ENCODE peak calls at places on chromosomes 2 and 18, in six cellular contexts. One of them, this sample, is unnamed.

GRCh38 chr2:71877636-71878035 is 270.0 kb downstream of the CYP26B1 start:
- DNase-seq in cardiac fibroblast: no peak
- DNase-seq in epithelial cell of esophagus: no peak
- DNase-seq in breast epithelium: no peak
- DNase-seq in prostate gland: no peak
- DNase-seq in tibial nerve: no peak
- DNase-seq in this sample: no peak

GRCh38 chr18:23459530-23459921 is 6.4 kb downstream of the RIOK3 start:
- DNase-seq in cardiac fibroblast: no peak
- DNase-seq in epithelial cell of esophagus: no peak
- DNase-seq in breast epithelium: no peak
- DNase-seq in prostate gland: no peak
- DNase-seq in tibial nerve: no peak
- DNase-seq in this sample: no peak

GRCh38 chr2:56198936-56199335 is 15.1 kb downstream of the CCDC85A start:
- DNase-seq in cardiac fibroblast: no peak
- DNase-seq in epithelial cell of esophagus: no peak
- DNase-seq in breast epithelium: no peak
- DNase-seq in prostate gland: no peak
- DNase-seq in tibial nerve: no peak
- DNase-seq in this sample: no peak

GRCh38 chr2:136108461-136108860 is 9.5 kb downstream of the CXCR4 start:
- DNase-seq in cardiac fibroblast: no peak
- DNase-seq in epithelial cell of esophagus: no peak
- DNase-seq in breast epithelium: no peak
- DNase-seq in prostate gland: no peak
- DNase-seq in tibial nerve: no peak
- DNase-seq in this sample: no peak

GRCh38 chr2:226790006-226790405 is 9.6 kb downstream of the IRS1 start:
- DNase-seq in cardiac fibroblast: no peak
- DNase-seq in epithelial cell of esophagus: no peak
- DNase-seq in breast epithelium: no peak
- DNase-seq in prostate gland: no peak
- DNase-seq in tibial nerve: no peak
- DNase-seq in this sample: peak

GRCh38 chr2:189337648-189338047 is 103.6 kb upstream of the WDR75 start:
- DNase-seq in cardiac fibroblast: peak
- DNase-seq in epithelial cell of esophagus: peak
- DNase-seq in breast epithelium: no peak
- DNase-seq in prostate gland: no peak
- DNase-seq in tibial nerve: no peak
- DNase-seq in this sample: peak

GRCh38 chr18:47981320-47981719 is 50.9 kb upstream of the SMAD2 start:
- DNase-seq in cardiac fibroblast: no peak
- DNase-seq in epithelial cell of esophagus: no peak
- DNase-seq in breast epithelium: no peak
- DNase-seq in prostate gland: no peak
- DNase-seq in tibial nerve: no peak
- DNase-seq in this sample: no peak

GRCh38 chr2:16031055-16031847 is 90.9 kb downstream of the MYCN start:
- DNase-seq in cardiac fibroblast: no peak
- DNase-seq in epithelial cell of esophagus: no peak
- DNase-seq in breast epithelium: no peak
- DNase-seq in prostate gland: no peak
- DNase-seq in tibial nerve: no peak
- DNase-seq in this sample: no peak

GRCh38 chr2:110115291-110116032 is at the start of gene MALL:
- DNase-seq in cardiac fibroblast: no peak
- DNase-seq in epithelial cell of esophagus: peak
- DNase-seq in breast epithelium: peak
- DNase-seq in prostate gland: peak
- DNase-seq in tibial nerve: no peak
- DNase-seq in this sample: no peak

GRCh38 chr2:95674186-95674585 is 82.4 kb downstream of the TRIM43 start:
- DNase-seq in cardiac fibroblast: no peak
- DNase-seq in epithelial cell of esophagus: no peak
- DNase-seq in breast epithelium: no peak
- DNase-seq in prostate gland: no peak
- DNase-seq in tibial nerve: no peak
- DNase-seq in this sample: no peak

DNA sequence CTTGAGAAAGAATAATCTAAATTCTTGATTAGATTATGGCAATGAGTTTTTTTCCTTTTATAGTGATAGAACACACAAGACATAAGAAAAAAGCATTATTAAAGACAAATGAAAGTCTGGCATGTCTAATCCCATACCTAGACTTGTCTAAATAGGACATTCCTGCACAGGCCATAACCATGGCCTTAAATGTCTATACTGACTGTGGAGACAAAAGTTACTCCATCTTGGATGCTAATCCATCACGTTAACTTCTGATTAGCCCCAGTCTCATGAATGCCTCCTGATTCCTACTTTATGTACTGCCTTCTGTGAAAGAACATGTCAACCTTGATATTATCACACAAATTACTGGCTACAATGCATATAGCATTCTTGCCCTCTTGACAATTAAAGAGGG is 23.6 kb downstream of the ORC2 start:
- DNase-seq in cardiac fibroblast: no peak
- DNase-seq in epithelial cell of esophagus: no peak
- DNase-seq in breast epithelium: no peak
- DNase-seq in prostate gland: no peak
- DNase-seq in tibial nerve: no peak
- DNase-seq in this sample: no peak
- TF ChIP-seq CTCF in cardiac fibroblast: no peak
- TF ChIP-seq CTCF in epithelial cell of esophagus: no peak
- TF ChIP-seq CTCF in breast epithelium: no peak
- TF ChIP-seq CTCF in prostate gland: no peak
- TF ChIP-seq CTCF in tibial nerve: no peak
- TF ChIP-seq CTCF in this sample: no peak

DNA sequence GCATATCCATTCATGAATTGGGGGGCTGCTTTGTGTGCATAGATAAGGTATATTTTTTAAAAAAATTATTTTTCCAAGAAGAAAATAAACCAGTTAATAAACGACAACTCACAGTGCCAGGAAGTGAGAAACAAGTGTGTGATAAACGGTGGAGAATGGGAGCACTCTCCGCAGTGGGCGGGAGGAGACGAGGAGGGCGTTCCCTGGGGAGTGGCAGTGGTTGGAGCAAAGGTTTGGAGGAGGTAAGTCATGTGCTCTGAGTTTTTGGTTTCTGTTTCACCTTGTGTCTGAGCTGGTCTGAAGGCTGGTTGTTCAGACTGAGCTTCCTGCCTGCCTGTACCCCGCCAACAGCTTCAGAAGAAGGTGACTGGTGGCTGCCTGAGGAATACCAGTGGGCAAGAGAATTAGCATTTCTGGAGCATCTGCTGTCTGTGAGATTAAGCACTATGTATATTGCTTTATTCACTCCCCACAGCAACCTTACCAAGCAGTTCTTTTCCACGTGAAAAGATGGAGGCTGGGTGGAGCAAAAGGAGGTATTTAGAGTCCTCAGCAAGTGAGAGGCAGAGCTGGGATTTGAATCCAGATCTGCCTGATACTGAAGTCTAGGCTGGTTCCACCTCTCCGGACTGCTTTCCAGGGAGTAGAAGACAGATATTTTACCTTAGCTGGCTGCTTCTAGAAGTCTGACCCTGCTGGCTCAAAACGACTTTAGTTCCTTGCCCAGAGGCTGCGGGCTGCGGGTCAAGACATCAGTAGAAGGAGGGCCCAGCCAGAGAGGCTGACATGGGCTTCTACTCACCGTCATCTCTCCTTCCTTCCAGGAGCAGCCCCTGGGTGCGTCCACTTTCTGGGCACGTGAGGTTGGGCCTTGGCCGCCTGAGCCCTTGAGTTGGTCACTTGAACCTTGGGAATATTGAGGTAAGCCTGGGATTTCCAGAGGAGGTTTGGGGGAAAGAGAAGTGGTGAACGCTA is 26.9 kb upstream of the CASP8 start:
- DNase-seq in cardiac fibroblast: peak
- DNase-seq in epithelial cell of esophagus: peak
- DNase-seq in breast epithelium: peak
- DNase-seq in prostate gland: peak
- DNase-seq in tibial nerve: no peak
- DNase-seq in this sample: peak
- H3K4me3 ChIP-seq in cardiac fibroblast: peak
- H3K4me3 ChIP-seq in epithelial cell of esophagus: peak
- H3K4me3 ChIP-seq in breast epithelium: peak
- H3K4me3 ChIP-seq in prostate gland: peak
- H3K4me3 ChIP-seq in tibial nerve: peak
- H3K4me3 ChIP-seq in this sample: no peak

DNA sequence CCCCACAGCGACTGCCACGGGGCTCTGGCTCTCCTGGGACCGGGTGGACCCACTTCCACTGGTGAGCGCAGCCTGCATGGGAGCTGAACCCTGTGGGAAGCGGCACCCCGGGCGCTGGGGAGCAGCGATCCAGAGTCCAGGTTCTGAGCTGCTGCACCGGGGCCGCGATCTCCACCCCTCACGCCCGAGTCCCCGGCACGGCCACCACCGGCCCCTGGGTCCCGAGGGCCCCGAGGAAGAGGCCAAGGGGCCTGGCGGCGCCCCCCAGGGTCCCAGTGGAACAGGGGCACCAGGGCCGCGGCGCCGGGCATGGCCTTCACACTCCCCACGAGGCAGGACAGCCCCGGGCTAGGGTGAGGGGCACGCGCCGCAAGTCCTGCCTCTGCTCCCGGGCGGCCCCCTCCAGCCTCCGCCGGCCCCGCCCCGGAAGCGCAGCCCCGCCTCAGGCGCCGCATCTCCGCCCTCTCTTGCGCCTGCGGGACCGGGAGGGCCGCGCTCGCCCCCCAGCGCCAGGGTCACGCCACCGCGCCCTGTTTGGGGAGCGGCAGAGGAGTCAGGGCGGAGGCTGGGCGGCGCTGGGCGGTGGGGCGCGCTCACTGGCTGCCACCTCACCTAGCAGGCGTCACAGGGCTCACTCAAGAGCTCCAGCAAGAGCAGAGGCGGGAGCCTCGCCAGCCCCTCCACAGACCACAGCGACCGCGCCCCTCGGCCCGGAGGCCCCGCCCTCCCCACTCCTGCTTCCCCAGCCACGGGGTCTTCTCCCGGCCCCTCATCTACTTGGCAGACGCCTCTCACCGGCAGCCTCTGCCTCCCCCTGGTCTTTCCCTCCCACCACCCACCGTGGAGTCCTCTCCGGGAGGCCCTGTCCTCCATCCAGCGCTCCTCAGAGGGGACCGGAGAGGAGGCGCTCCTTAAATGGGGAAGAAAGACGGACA is 26.8 kb downstream of the THAP4 start:
- DNase-seq in cardiac fibroblast: peak
- DNase-seq in epithelial cell of esophagus: peak
- DNase-seq in breast epithelium: peak
- DNase-seq in prostate gland: peak
- DNase-seq in tibial nerve: peak
- DNase-seq in this sample: peak
- TF ChIP-seq CTCF in cardiac fibroblast: peak
- TF ChIP-seq CTCF in epithelial cell of esophagus: peak
- TF ChIP-seq CTCF in breast epithelium: peak
- TF ChIP-seq CTCF in prostate gland: peak
- TF ChIP-seq CTCF in tibial nerve: peak
- TF ChIP-seq CTCF in this sample: peak

GRCh38 chr2:219570924-219571310 is 422 bp downstream of the OBSL1 start:
- DNase-seq in cardiac fibroblast: peak
- DNase-seq in epithelial cell of esophagus: no peak
- DNase-seq in breast epithelium: no peak
- DNase-seq in prostate gland: no peak
- DNase-seq in tibial nerve: no peak
- DNase-seq in this sample: peak

GRCh38 chr2:219567791-219568361 is 3.5 kb downstream of the OBSL1 start:
- DNase-seq in cardiac fibroblast: no peak
- DNase-seq in epithelial cell of esophagus: no peak
- DNase-seq in breast epithelium: no peak
- DNase-seq in prostate gland: no peak
- DNase-seq in tibial nerve: no peak
- DNase-seq in this sample: no peak

GRCh38 chr2:219569041-219569440 is 2.3 kb downstream of the OBSL1 start:
- DNase-seq in cardiac fibroblast: no peak
- DNase-seq in epithelial cell of esophagus: no peak
- DNase-seq in breast epithelium: no peak
- DNase-seq in prostate gland: no peak
- DNase-seq in tibial nerve: no peak
- DNase-seq in this sample: no peak

GRCh38 chr2:219570194-219570923 is 980 bp downstream of the OBSL1 start:
- DNase-seq in cardiac fibroblast: peak
- DNase-seq in epithelial cell of esophagus: peak
- DNase-seq in breast epithelium: no peak
- DNase-seq in prostate gland: no peak
- DNase-seq in tibial nerve: no peak
- DNase-seq in this sample: no peak

DNA sequence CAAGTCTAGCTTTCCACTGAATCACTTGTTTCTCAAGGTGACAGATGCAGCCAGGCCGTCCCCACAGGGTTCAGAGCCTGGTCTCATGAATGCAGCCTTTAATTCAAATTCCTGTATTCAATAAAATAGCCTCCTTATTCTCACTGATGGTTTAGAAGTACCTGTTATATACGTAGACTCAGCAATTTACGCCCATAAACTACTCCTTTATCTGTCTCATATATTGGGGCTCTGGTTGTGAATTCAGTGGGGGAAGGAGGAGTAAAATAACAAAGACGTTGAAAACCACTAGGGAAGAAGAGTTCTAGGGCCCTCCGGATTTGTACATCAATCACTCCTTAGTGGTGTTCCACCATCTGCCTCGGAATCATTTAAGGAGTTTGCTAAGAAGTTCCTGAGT is 1.7 kb downstream of the OBSL1 start:
- DNase-seq in cardiac fibroblast: no peak
- DNase-seq in epithelial cell of esophagus: no peak
- DNase-seq in breast epithelium: no peak
- DNase-seq in prostate gland: no peak
- DNase-seq in tibial nerve: no peak
- DNase-seq in this sample: no peak
- H3K4me3 ChIP-seq in cardiac fibroblast: no peak
- H3K4me3 ChIP-seq in epithelial cell of esophagus: peak
- H3K4me3 ChIP-seq in breast epithelium: no peak
- H3K4me3 ChIP-seq in prostate gland: no peak
- H3K4me3 ChIP-seq in tibial nerve: peak
- H3K4me3 ChIP-seq in this sample: peak

DNA sequence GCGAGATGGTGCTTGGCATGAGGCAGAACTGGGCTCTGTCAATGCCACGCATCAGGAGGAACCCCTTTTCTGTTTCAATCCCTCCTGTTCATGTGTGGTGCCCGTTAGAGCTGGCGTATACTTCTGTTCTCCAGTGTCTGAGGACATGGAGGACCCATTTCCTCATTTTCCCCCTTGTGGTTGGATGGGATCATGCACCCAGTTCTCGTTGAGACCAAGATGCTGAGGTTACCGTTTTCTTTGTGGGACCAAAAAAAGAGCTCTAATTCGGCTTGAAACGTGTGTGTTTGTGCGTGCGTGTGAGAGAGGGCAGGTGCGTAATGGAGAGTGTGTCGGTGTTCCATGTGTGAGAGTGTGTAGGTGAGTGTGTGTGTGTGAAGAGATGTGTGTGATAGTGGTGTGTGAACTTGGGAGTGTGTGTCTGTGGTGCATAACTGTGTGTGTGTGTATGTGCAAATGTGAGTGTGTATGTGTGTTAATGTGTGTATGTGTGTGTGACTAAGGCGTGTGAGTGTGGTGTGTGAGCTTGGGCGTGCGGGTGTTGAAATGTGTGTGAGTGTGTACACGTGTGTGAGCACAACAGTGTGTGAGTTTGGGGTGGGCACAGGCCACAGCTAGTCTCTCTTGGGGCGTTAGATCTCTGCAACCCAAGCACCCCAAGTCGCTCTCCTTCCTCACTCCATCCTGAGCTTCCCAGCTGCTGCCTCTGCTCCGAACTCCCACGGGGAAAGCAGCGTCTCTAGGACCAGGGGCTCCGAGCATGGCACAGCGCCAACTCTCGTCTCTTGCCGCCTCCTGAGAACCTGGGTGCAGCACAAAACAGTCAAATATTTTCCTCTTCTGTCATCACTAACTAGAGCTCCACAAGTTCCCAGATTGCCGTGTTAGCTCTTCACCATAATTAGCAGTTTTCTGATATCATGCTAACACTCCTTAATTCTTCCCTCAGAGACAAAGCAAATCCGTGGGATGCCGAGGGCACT is 75.8 kb downstream of the LONRF2 start:
- DNase-seq in cardiac fibroblast: peak
- DNase-seq in epithelial cell of esophagus: no peak
- DNase-seq in breast epithelium: no peak
- DNase-seq in prostate gland: no peak
- DNase-seq in tibial nerve: no peak
- DNase-seq in this sample: peak
- TF ChIP-seq CTCF in cardiac fibroblast: peak
- TF ChIP-seq CTCF in epithelial cell of esophagus: peak
- TF ChIP-seq CTCF in breast epithelium: peak
- TF ChIP-seq CTCF in prostate gland: peak
- TF ChIP-seq CTCF in tibial nerve: peak
- TF ChIP-seq CTCF in this sample: peak